ENCODE peak calls at places on chromosomes 4 and X, in six cellular contexts. M is CD8-positive, alpha-beta T cell; W is psoas muscle; L is AG04450; Q is endodermal cell; O is BJ. G is an unnamed sample.

GRCh38 chrX:331145-331771 is 12.7 kb upstream of the GTPBP6 start:
- DNase-seq in M (no peak), W (peak; percentile 69), L (no peak), Q (peak; percentile 79), O (no peak), G (peak; percentile 36)

GRCh38 chr4:116217781-116218180 is 867.6 kb downstream of the TRAM1L1 start:
- DNase-seq in M (no peak), W (no peak), L (no peak), Q (no peak), O (no peak), G (peak; percentile 37)

GRCh38 chr4:89152972-89153371 is 41.6 kb downstream of the TIGD2 start:
- DNase-seq in M (no peak), W (no peak), L (no peak), Q (peak; percentile 69), O (no peak), G (peak; percentile 43)

GRCh38 chrX:2451456-2452316 is 49.1 kb downstream of the DHRSX start:
- DNase-seq in M (no peak), W (no peak), L (no peak), Q (peak; percentile 83), O (no peak), G (peak; percentile 64)

GRCh38 chr4:133866328-133866699 is 335.3 kb downstream of the PABPC4L start:
- DNase-seq in M (no peak), W (no peak), L (no peak), Q (peak; percentile 56), O (no peak), G (peak; percentile 95)

GRCh38 chr4:173685324-173685723 is 155.3 kb upstream of the HAND2 start:
- DNase-seq in M (no peak), W (no peak), L (peak; percentile 15), Q (no peak), O (no peak), G (no peak)

GRCh38 chr4:89263265-89263664 is 44.3 kb downstream of the GPRIN3 start:
- DNase-seq in M (no peak), W (no peak), L (no peak), Q (no peak), O (no peak), G (no peak)

GRCh38 chr4:13531609-13531998 is 12.7 kb downstream of the NKX3-2 start:
- DNase-seq in M (no peak), W (no peak), L (no peak), Q (no peak), O (no peak), G (no peak)

GRCh38 chrX:150773634-150774033 is 80.4 kb downstream of the MTMR1 start:
- DNase-seq in M (no peak), W (no peak), L (no peak), Q (no peak), O (no peak), G (no peak)

GRCh38 chr4:150541681-150542080 is 40.3 kb upstream of the MAB21L2 start:
- DNase-seq in M (no peak), W (no peak), L (no peak), Q (no peak), O (no peak), G (no peak)

GRCh38 chr4:189815404-189816192 is 125.1 kb upstream of the FRG1 start:
- DNase-seq in M (no peak), W (no peak), L (no peak), Q (no peak), O (no peak), G (no peak)

GRCh38 chrX:53430231-53430630 is 3.9 kb downstream of the HSD17B10 start:
- DNase-seq in M (no peak), W (no peak), L (no peak), Q (no peak), O (no peak), G (no peak)

GRCh38 chr4:22220965-22221364 is 272.4 kb upstream of the KCNIP4 start:
- DNase-seq in M (no peak), W (no peak), L (no peak), Q (no peak), O (no peak), G (no peak)

GRCh38 chr4:38687571-38688011 is 23.6 kb downstream of the KLF3 start:
- DNase-seq in M (no peak), W (no peak), L (no peak), Q (no peak), O (no peak), G (no peak)

GRCh38 chr4:147879676-147880075 is 147.8 kb downstream of the ARHGAP10 start:
- DNase-seq in M (no peak), W (no peak), L (no peak), Q (no peak), O (no peak), G (peak; percentile 20)

GRCh38 chr4:95181446-95182306 is 367.1 kb downstream of the UNC5C start:
- DNase-seq in M (no peak), W (no peak), L (no peak), Q (peak; percentile 87), O (no peak), G (peak; percentile 80)

GRCh38 chr4:176883108-176883550 is 90.4 kb upstream of the VEGFC start:
- DNase-seq in M (no peak), W (no peak), L (no peak), Q (no peak), O (peak; percentile 8), G (no peak)

GRCh38 chrX:54397113-54397512 is 39.3 kb upstream of the WNK3 start:
- DNase-seq in M (no peak), W (no peak), L (no peak), Q (no peak), O (no peak), G (no peak)

GRCh38 chr4:90958256-90958895 is 831.2 kb downstream of the CCSER1 start:
- DNase-seq in M (no peak), W (no peak), L (peak; percentile 66), Q (no peak), O (peak; percentile 12), G (peak; percentile 95)

GRCh38 chr4:19382993-19383392 is 868.7 kb upstream of the SLIT2 start:
- DNase-seq in M (no peak), W (no peak), L (no peak), Q (no peak), O (peak; percentile 5), G (peak; percentile 29)

GRCh38 chr4:30714408-30715031 is 5.6 kb upstream of the PCDH7 start:
- DNase-seq in M (no peak), W (no peak), L (no peak), Q (peak; percentile 85), O (no peak), G (peak; percentile 64)

GRCh38 chr4:167890226-167890625 is 202.1 kb upstream of the ANXA10 start:
- DNase-seq in M (no peak), W (no peak), L (no peak), Q (no peak), O (no peak), G (no peak)

GRCh38 chr4:109912706-109913621 is at the start of gene EGF:
- DNase-seq in M (no peak), W (peak; percentile 46), L (no peak), Q (peak; percentile 63), O (no peak), G (peak; percentile 63)

GRCh38 chr4:153573881-153574807 is 108.0 kb downstream of the TMEM131L start:
- DNase-seq in M (peak; percentile 39), W (peak; percentile 74), L (peak; percentile 64), Q (no peak), O (peak; percentile 30), G (peak; percentile 87)

GRCh38 chrX:17164936-17165335 is 210.1 kb upstream of the NHS start:
- DNase-seq in M (no peak), W (no peak), L (no peak), Q (no peak), O (no peak), G (peak; percentile 72)

GRCh38 chr4:53786632-53787031 is 195.3 kb upstream of the LNX1 start:
- DNase-seq in M (no peak), W (no peak), L (peak; percentile 92), Q (no peak), O (peak; percentile 68), G (no peak)

GRCh38 chr4:26413595-26413994 is 76.7 kb downstream of the CCKAR start:
- DNase-seq in M (no peak), W (no peak), L (no peak), Q (no peak), O (no peak), G (no peak)

GRCh38 chr4:167234388-167234881 is at the start of gene SPOCK3:
- DNase-seq in M (no peak), W (peak; percentile 48), L (no peak), Q (peak; percentile 87), O (no peak), G (peak; percentile 39)

GRCh38 chr4:94455081-94455480 is 3.3 kb downstream of the PDLIM5 start:
- DNase-seq in M (no peak), W (peak; percentile 88), L (peak; percentile 42), Q (no peak), O (no peak), G (peak; percentile 68)

GRCh38 chr4:61922766-61923165 is 722.6 kb downstream of the ADGRL3 start:
- DNase-seq in M (no peak), W (no peak), L (no peak), Q (no peak), O (no peak), G (no peak)

GRCh38 chrX:65838674-65839073 is 171.2 kb downstream of the MSN start:
- DNase-seq in M (no peak), W (no peak), L (no peak), Q (no peak), O (no peak), G (no peak)

GRCh38 chr4:86556791-86557415 is 37.2 kb upstream of the PTPN13 start:
- DNase-seq in M (no peak), W (no peak), L (no peak), Q (no peak), O (peak; percentile 19), G (peak; percentile 35)
- H3K4me3 ChIP-seq in M (no peak overlapping the region), W (no peak overlapping the region), L (no peak overlapping the region), Q (no peak overlapping the region), O (no peak overlapping the region), G (no peak overlapping the region)

GRCh38 chr4:10104211-10104990 is 12.2 kb downstream of the WDR1 start:
- DNase-seq in M (no peak), W (no peak), L (no peak), Q (no peak), O (no peak), G (no peak)
- H3K4me3 ChIP-seq in M (peak overlapping the region; percentile 16), W (peak overlapping the region; percentile 41), L (no peak overlapping the region), Q (no peak overlapping the region), O (no peak overlapping the region), G (no peak overlapping the region)

DNA sequence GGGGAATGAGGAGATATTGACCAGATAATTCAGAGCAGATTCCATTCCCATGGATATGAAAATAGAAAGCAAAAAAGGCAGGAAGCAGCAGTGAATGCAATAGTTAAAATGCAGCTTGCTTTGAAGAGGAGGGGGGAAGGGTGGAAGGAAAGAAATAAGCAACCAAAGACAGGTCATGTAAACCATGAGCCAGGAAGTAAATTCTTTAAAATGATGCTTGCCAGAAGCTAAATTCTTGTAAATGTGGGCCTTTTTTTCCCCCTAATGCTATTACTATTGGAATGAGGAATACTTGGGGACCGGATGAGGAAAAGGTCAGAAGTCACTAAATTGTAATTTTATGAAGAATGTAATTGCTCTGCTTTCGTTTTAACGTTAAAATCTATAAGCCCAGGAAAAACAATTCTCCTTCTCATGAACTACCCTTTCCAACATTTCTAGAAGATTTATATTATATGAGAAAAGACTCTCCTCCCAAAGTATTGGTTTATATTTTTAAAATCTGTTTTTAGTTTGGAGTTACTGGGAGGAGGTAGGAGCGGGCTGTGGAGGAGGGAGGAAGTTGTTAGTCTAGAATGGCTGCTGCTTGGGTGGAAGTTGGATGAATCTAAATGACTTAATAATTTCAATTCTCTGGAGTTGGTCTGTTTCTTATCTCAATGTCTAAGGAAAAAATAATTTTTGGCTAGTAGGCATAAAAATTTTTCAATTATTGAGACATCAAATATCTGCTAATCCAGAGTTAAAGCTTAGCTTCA is 77.6 kb upstream of the PCDH18 start:
- DNase-seq in M (no peak), W (no peak), L (peak; percentile 53), Q (no peak), O (peak; percentile 66), G (peak; percentile 22)
- H3K4me3 ChIP-seq in M (no peak overlapping the region), W (peak overlapping the region; percentile 25), L (peak overlapping the region; percentile 10), Q (no peak overlapping the region), O (peak overlapping the region; percentile 21), G (no peak overlapping the region)

GRCh38 chrX:103674531-103675454 is 11.7 kb downstream of the MORF4L2 start:
- DNase-seq in M (no peak), W (no peak), L (no peak), Q (peak; percentile 53), O (no peak), G (no peak)
- H3K4me3 ChIP-seq in M (no peak overlapping the region), W (no peak overlapping the region), L (no peak overlapping the region), Q (no peak overlapping the region), O (no peak overlapping the region), G (no peak overlapping the region)